ENCODE peak calls at places on chromosomes 7 and 10, in five cellular contexts. S is mesendoderm, M is IMR-90, F is neuronal stem cell, J is mesenchymal stem cell. U is an unnamed sample.

GRCh38 chr7:129989466-129989865 is 36.7 kb upstream of the UBE2H start:
- DNase-seq in S (no peak), M (no peak), F (no peak), J (no peak), U (peak; percentile 30)

GRCh38 chr7:2157473-2158279 is 75.1 kb downstream of the MAD1L1 start:
- DNase-seq in S (no peak), M (peak; percentile 96), F (no peak), J (peak; percentile 99), U (no peak)

GRCh38 chr10:73262105-73262730 is 9.8 kb upstream of the MRPS16 start:
- DNase-seq in S (peak; percentile 13), M (peak; percentile 74), F (no peak), J (peak; percentile 54), U (peak; percentile 77)

GRCh38 chr7:157519798-157520244 is 183.0 kb downstream of the DNAJB6 start:
- DNase-seq in S (no peak), M (no peak), F (no peak), J (no peak), U (no peak)

GRCh38 chr7:157253850-157254249 is 83.0 kb upstream of the DNAJB6 start:
- DNase-seq in S (no peak), M (no peak), F (no peak), J (no peak), U (no peak)

GRCh38 chr7:107446531-107446930 is 23.3 kb upstream of the GPR22 start:
- DNase-seq in S (no peak), M (peak; percentile 79), F (no peak), J (peak; percentile 29), U (no peak)

GRCh38 chr7:142482899-142483658 is 225.2 kb upstream of the PRSS58 start:
- DNase-seq in S (peak; percentile 73), M (peak; percentile 66), F (no peak), J (peak; percentile 69), U (peak; percentile 49)

GRCh38 chr7:35691827-35692307 is 3.1 kb downstream of the HERPUD2 start:
- DNase-seq in S (peak; percentile 50), M (peak; percentile 22), F (no peak), J (peak; percentile 62), U (no peak)

GRCh38 chr10:78250313-78251040 is 216.8 kb downstream of the RPS24 start:
- DNase-seq in S (no peak), M (no peak), F (no peak), J (no peak), U (no peak)

GRCh38 chr7:7738177-7738576 is 19.8 kb upstream of the RPA3 start:
- DNase-seq in S (no peak), M (no peak), F (no peak), J (no peak), U (no peak)

GRCh38 chr7:47949703-47950102 is 1.4 kb upstream of the PKD1L1 start:
- DNase-seq in S (no peak), M (no peak), F (no peak), J (no peak), U (no peak)

GRCh38 chr7:133481676-133482075 is 228.8 kb downstream of the EXOC4 start:
- DNase-seq in S (peak; percentile 7), M (peak; percentile 83), F (no peak), J (peak; percentile 51), U (no peak)

GRCh38 chr10:58981051-58981450 is 195.4 kb upstream of the PHYHIPL start:
- DNase-seq in S (peak; percentile 46), M (no peak), F (no peak), J (no peak), U (no peak)

GRCh38 chr7:101947899-101948298 is 130.5 kb downstream of the CUX1 start:
- DNase-seq in S (peak; percentile 65), M (no peak), F (no peak), J (peak; percentile 59), U (no peak)

GRCh38 chr10:119625570-119626280 is 25.5 kb upstream of the BAG3 start:
- DNase-seq in S (no peak), M (no peak), F (no peak), J (no peak), U (no peak)

GRCh38 chr7:92044148-92044547 is 90.1 kb downstream of the CYP51A1 start:
- DNase-seq in S (no peak), M (no peak), F (no peak), J (no peak), U (no peak)

GRCh38 chr10:92074126-92074887 is 150.7 kb downstream of the BTAF1 start:
- DNase-seq in S (no peak), M (peak; percentile 6), F (no peak), J (peak; percentile 18), U (no peak)

GRCh38 chr10:58068809-58069208 is 198.9 kb downstream of the IPMK start:
- DNase-seq in S (no peak), M (no peak), F (no peak), J (no peak), U (no peak)

GRCh38 chr10:80457554-80458262 is 3.6 kb downstream of the TSPAN14 start:
- DNase-seq in S (peak; percentile 80), M (no peak), F (no peak), J (no peak), U (no peak)

GRCh38 chr7:130936202-130936931 is 202.4 kb upstream of the KLF14 start:
- DNase-seq in S (no peak), M (no peak), F (no peak), J (no peak), U (no peak)

GRCh38 chr10:21989453-21990154 is 13.9 kb downstream of the DNAJC1 start:
- DNase-seq in S (peak; percentile 90), M (peak; percentile 52), F (peak; percentile 39), J (peak; percentile 72), U (peak; percentile 64)

GRCh38 chr7:88401009-88401623 is 94.4 kb upstream of the STEAP4 start:
- DNase-seq in S (peak; percentile 41), M (no peak), F (no peak), J (no peak), U (no peak)

GRCh38 chr7:128030999-128031681 is at the start of gene LRRC4:
- DNase-seq in S (peak; percentile 69), M (peak; percentile 43), F (peak; percentile 63), J (peak; percentile 56), U (no peak)

GRCh38 chr10:86937502-86938154 is 19.8 kb downstream of the MMRN2 start:
- DNase-seq in S (no peak), M (no peak), F (no peak), J (no peak), U (no peak)

GRCh38 chr7:16744518-16745250 is 8.9 kb upstream of the TSPAN13 start:
- DNase-seq in S (no peak), M (no peak), F (no peak), J (no peak), U (no peak)

GRCh38 chr10:18312385-18313145 is 172.3 kb downstream of the CACNB2 start:
- DNase-seq in S (peak; percentile 63), M (peak; percentile 62), F (no peak), J (peak; percentile 30), U (peak; percentile 49)

GRCh38 chr10:60883187-60883586 is 60.8 kb downstream of the RHOBTB1 start:
- DNase-seq in S (peak; percentile 56), M (peak; percentile 24), F (peak; percentile 18), J (peak; percentile 40), U (peak; percentile 40)

GRCh38 chr7:96596120-96596826 is 113.4 kb downstream of the SEM1 start:
- DNase-seq in S (peak; percentile 75), M (no peak), F (no peak), J (peak; percentile 7), U (peak; percentile 46)

GRCh38 chr10:113704637-113705343 is 25.1 kb downstream of the CASP7 start:
- DNase-seq in S (peak; percentile 66), M (peak; percentile 60), F (peak; percentile 30), J (peak; percentile 70), U (peak; percentile 8)

GRCh38 chr10:43076876-43077420 is at the start of gene RET:
- DNase-seq in S (peak; percentile 50), M (no peak), F (peak; percentile 65), J (no peak), U (no peak)

GRCh38 chr10:70232155-70232858 is 922 bp downstream of the PPA1 start:
- DNase-seq in S (peak; percentile 69), M (peak; percentile 60), F (peak; percentile 21), J (peak; percentile 84), U (peak; percentile 80)

GRCh38 chr7:47241112-47242065 is 340.5 kb downstream of the TNS3 start:
- DNase-seq in S (no peak), M (no peak), F (no peak), J (peak; percentile 61), U (peak; percentile 56)

DNA sequence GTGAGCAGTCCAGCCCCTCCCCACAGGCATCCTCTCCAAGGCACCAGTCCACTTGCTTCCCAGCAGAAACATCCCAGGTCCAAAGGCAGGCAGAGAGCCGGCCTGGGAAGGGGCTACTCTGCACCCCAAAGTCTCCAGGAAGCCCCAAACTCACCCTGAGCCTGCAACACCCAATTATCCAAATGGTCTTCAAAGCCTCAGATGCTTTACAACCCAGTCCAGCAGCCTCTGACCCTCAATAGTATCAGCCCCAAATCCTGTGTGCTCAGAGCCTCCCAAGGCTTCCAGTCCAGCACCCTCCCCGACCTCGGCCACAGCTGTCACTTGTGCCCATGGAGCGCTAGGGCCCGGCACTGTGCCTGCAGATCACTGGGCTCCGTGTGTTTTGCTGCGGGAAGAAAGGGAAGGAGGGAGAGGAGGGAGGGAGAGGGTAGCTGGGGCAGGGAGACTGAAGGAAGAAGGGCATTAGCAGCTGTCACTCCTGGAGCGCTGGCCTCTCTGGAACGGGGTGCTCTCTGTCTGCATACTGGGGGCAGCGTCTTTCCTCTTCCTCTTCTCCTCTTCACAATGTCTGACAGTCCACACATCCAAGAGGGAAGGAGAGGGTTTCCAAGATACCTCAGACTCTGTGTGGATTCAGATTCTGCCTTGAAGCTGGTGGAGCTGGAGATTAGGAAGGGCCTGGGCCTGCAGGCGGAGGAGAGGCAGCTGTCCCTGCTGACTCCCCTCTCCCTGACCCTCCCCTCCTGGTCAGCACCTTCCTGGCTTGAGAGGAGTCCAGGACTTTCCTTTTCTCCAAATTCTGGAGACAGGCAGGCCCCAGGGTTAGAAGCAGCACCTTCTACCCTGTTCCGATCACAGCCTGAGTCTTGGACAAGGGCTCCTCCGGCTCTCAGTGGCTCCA is 13.2 kb downstream of the CALML5 start:
- DNase-seq in S (no peak), M (no peak), F (no peak), J (no peak), U (no peak)
- H3K18ac ChIP-seq in S (peak overlapping the region; percentile 5), M (no peak overlapping the region), F (peak overlapping the region; percentile 82), J (no peak overlapping the region), U (no peak overlapping the region)

GRCh38 chr10:97407211-97407951 is 6.2 kb upstream of the RRP12 start:
- DNase-seq in S (peak; percentile 95), M (peak; percentile 78), F (peak; percentile 62), J (peak; percentile 87), U (peak; percentile 58)
- H2BK120ac ChIP-seq in S (no peak overlapping the region), M (no peak overlapping the region), F (no peak overlapping the region), J (no peak overlapping the region), U (no peak overlapping the region)

GRCh38 chr10:34813626-34814227 is 1.4 kb downstream of the PARD3 start:
- DNase-seq in S (peak; percentile 70), M (peak; percentile 62), F (peak; percentile 27), J (peak; percentile 62), U (peak; percentile 81)

GRCh38 chr10:34817054-34817453 is 2.0 kb upstream of the PARD3 start:
- DNase-seq in S (no peak), M (no peak), F (no peak), J (no peak), U (no peak)

GRCh38 chr10:34814228-34815173 is 595 bp downstream of the PARD3 start:
- DNase-seq in S (peak; percentile 72), M (peak; percentile 27), F (peak; percentile 54), J (peak; percentile 59), U (peak; percentile 58)

GRCh38 chr10:34816067-34817002 is 1.2 kb upstream of the PARD3 start:
- DNase-seq in S (peak; percentile 57), M (peak; percentile 30), F (peak; percentile 23), J (peak; percentile 67), U (peak; percentile 67)

GRCh38 chr10:34815174-34816066 is at the start of gene PARD3:
- DNase-seq in S (peak; percentile 83), M (peak; percentile 51), F (peak; percentile 70), J (peak; percentile 71), U (peak; percentile 86)
- H3K18ac ChIP-seq in S (peak within 1 kb of the TSS; percentile 100), M (peak within 1 kb of the TSS; percentile 82), F (peak within 1 kb of the TSS; percentile 94), J (peak within 1 kb of the TSS; percentile 95), U (peak within 1 kb of the TSS; percentile 91)

GRCh38 chr10:123904834-123905409 is 13.3 kb upstream of the CPXM2 start:
- DNase-seq in S (no peak), M (no peak), F (no peak), J (no peak), U (no peak)
- H2BK120ac ChIP-seq in S (no peak overlapping the region), M (no peak overlapping the region), F (no peak overlapping the region), J (no peak overlapping the region), U (no peak overlapping the region)